ENCODE peak calls at places on chromosome 1, in five cellular contexts. D is neural crest cell; O is heart right ventricle; I is stimulated activated CD8-positive, alpha-beta memory T cell treated with anti-CD3 and anti-CD28 coated beads, Interleukin-7, amount 100 ng/mL, for 48 hours; P is EH. Z is an unnamed sample.

GRCh38 chr1:46527474-46528296 is 23.8 kb downstream of the KNCN start:
- DNase-seq in D (peak; percentile 84), O (peak; percentile 80), I (peak; percentile 36), P (peak; percentile 79), Z (peak; percentile 57)

GRCh38 chr1:201353186-201353940 is 24.1 kb downstream of the TNNT2 start:
- DNase-seq in D (no peak), O (no peak), I (no peak), P (no peak), Z (no peak)

GRCh38 chr1:44637590-44638411 is 36.5 kb downstream of the TMEM53 start:
- DNase-seq in D (no peak), O (no peak), I (no peak), P (no peak), Z (no peak)

GRCh38 chr1:55483523-55483922 is 268.4 kb upstream of the USP24 start:
- DNase-seq in D (no peak), O (no peak), I (no peak), P (no peak), Z (no peak)

GRCh38 chr1:15941899-15942660 is 33.8 kb downstream of the ZBTB17 start:
- DNase-seq in D (no peak), O (no peak), I (no peak), P (no peak), Z (no peak)

GRCh38 chr1:10898921-10899320 is 102.5 kb upstream of the CASZ1 start:
- DNase-seq in D (no peak), O (no peak), I (no peak), P (no peak), Z (no peak)

GRCh38 chr1:227905573-227906487 is 41.9 kb downstream of the WNT9A start:
- DNase-seq in D (no peak), O (no peak), I (no peak), P (no peak), Z (no peak)

GRCh38 chr1:52553372-52554266 is 727 bp upstream of the TUT4 start:
- DNase-seq in D (peak; percentile 90), O (peak; percentile 86), I (peak; percentile 84), P (peak; percentile 86), Z (peak; percentile 69)

GRCh38 chr1:185401019-185401418 is 84.0 kb upstream of the IVNS1ABP start:
- DNase-seq in D (no peak), O (no peak), I (no peak), P (peak; percentile 80), Z (peak; percentile 34)

GRCh38 chr1:32947669-32948068 is 16.9 kb downstream of the RNF19B start:
- DNase-seq in D (no peak), O (no peak), I (no peak), P (no peak), Z (no peak)